ENCODE peak calls at places on chromosomes 4 and X, in five cellular contexts. I, K, J, R and X are unnamed samples.

GRCh38 chr4:6703786-6704185 is 5.9 kb downstream of the MRFAP1L1 start:
- DNase-seq in J (no peak), R (no peak), K (no peak), I (no peak), X (no peak)

GRCh38 chr4:169620846-169621228 is 459 bp downstream of the CLCN3 start:
- DNase-seq in J (no peak), K (peak; percentile 4), R (peak; percentile 51), I (no peak), X (peak; percentile 45)

GRCh38 chrX:42096262-42096939 is 173.0 kb upstream of the CASK start:
- DNase-seq in J (peak; percentile 57), K (no peak), R (peak; percentile 90), I (no peak), X (no peak)

GRCh38 chrX:40897768-40898167 is 162.4 kb upstream of the MED14 start:
- DNase-seq in K (no peak), I (no peak), R (no peak), J (no peak), X (peak; percentile 1)

GRCh38 chr4:184705692-184706091 is 28.2 kb downstream of the CENPU start:
- DNase-seq in R (no peak), K (no peak), I (no peak), J (no peak), X (peak; percentile 45)

GRCh38 chr4:115453416-115453815 is 340.0 kb upstream of the NDST4 start:
- DNase-seq in I (no peak), J (no peak), K (no peak), R (no peak), X (no peak)

GRCh38 chrX:152892999-152893605 is 4.8 kb upstream of the ZNF185 start:
- DNase-seq in R (no peak), I (no peak), K (no peak), J (no peak), X (no peak)

GRCh38 chr4:22504931-22505330 is 10.9 kb downstream of the ADGRA3 start:
- DNase-seq in K (no peak), R (no peak), J (no peak), I (no peak), X (no peak)

GRCh38 chr4:123043793-123044425 is 121.5 kb upstream of the NUDT6 start:
- DNase-seq in J (no peak), K (no peak), I (no peak), R (no peak), X (no peak)

GRCh38 chr4:144592264-144592663 is 53.7 kb upstream of the HHIP start:
- DNase-seq in I (no peak), J (no peak), R (no peak), K (no peak), X (no peak)

GRCh38 chr4:75232546-75232945 is 281.7 kb downstream of the RCHY1 start:
- DNase-seq in K (no peak), I (no peak), R (no peak), J (no peak), X (no peak)

GRCh38 chrX:10125248-10125615 is 31.5 kb upstream of the CLCN4 start:
- DNase-seq in J (no peak), I (no peak), K (no peak), R (no peak), X (no peak)

GRCh38 chr4:910366-911091 is 21.6 kb downstream of the GAK start:
- DNase-seq in K (no peak), J (no peak), I (no peak), R (no peak), X (no peak)

GRCh38 chr4:89290727-89291126 is 16.9 kb downstream of the GPRIN3 start:
- DNase-seq in K (no peak), I (no peak), R (no peak), J (no peak), X (no peak)

GRCh38 chr4:14167876-14168510 is 540.5 kb upstream of the BOD1L1 start:
- DNase-seq in J (no peak), R (no peak), I (no peak), K (no peak), X (no peak)

GRCh38 chr4:5134620-5135019 is 83.3 kb downstream of the STK32B start:
- DNase-seq in R (no peak), K (no peak), J (no peak), I (no peak), X (no peak)